ENCODE peak calls at places on chromosomes 5 and 9, in four cellular contexts. One of them, this sample, is unnamed.

GRCh38 chr9:16869961-16870605 is 387 bp downstream of the BNC2 start:
- DNase-seq in IMR-90: peak; percentile 9
- DNase-seq in AG04450: no peak
- DNase-seq in GM12865: no peak
- DNase-seq in this sample: peak; percentile 1

GRCh38 chr9:74570879-74571512 is 73.9 kb downstream of the RORB start:
- DNase-seq in IMR-90: peak; percentile 40
- DNase-seq in AG04450: no peak
- DNase-seq in GM12865: peak; percentile 32
- DNase-seq in this sample: no peak

GRCh38 chr5:142816577-142816976 is 46.4 kb downstream of the ARHGAP26 start:
- DNase-seq in IMR-90: peak; percentile 57
- DNase-seq in AG04450: no peak
- DNase-seq in GM12865: no peak
- DNase-seq in this sample: no peak

GRCh38 chr9:113665756-113666155 is 202.2 kb downstream of the RGS3 start:
- DNase-seq in IMR-90: no peak
- DNase-seq in AG04450: no peak
- DNase-seq in GM12865: no peak
- DNase-seq in this sample: no peak

GRCh38 chr9:74496819-74497749 is at the start of gene RORB:
- DNase-seq in IMR-90: peak; percentile 5
- DNase-seq in AG04450: no peak
- DNase-seq in GM12865: peak; percentile 67
- DNase-seq in this sample: peak; percentile 24

GRCh38 chr5:44821164-44821563 is 12.4 kb downstream of the MRPS30 start:
- DNase-seq in IMR-90: no peak
- DNase-seq in AG04450: no peak
- DNase-seq in GM12865: no peak
- DNase-seq in this sample: no peak

GRCh38 chr9:107141967-107142366 is 141.1 kb upstream of the RAD23B start:
- DNase-seq in IMR-90: peak; percentile 17
- DNase-seq in AG04450: no peak
- DNase-seq in GM12865: peak; percentile 28
- DNase-seq in this sample: no peak

GRCh38 chr5:153157156-153157555 is 333.3 kb upstream of the GRIA1 start:
- DNase-seq in IMR-90: no peak
- DNase-seq in AG04450: no peak
- DNase-seq in GM12865: no peak
- DNase-seq in this sample: no peak

GRCh38 chr5:4022056-4022670 is 426.5 kb downstream of the IRX1 start:
- DNase-seq in IMR-90: no peak
- DNase-seq in AG04450: no peak
- DNase-seq in GM12865: no peak
- DNase-seq in this sample: no peak

GRCh38 chr5:138149530-138149929 is 10.3 kb upstream of the NME5 start:
- DNase-seq in IMR-90: peak; percentile 54
- DNase-seq in AG04450: no peak
- DNase-seq in GM12865: no peak
- DNase-seq in this sample: no peak

GRCh38 chr5:27571681-27572080 is 533.3 kb upstream of the CDH9 start:
- DNase-seq in IMR-90: no peak
- DNase-seq in AG04450: no peak
- DNase-seq in GM12865: no peak
- DNase-seq in this sample: no peak

GRCh38 chr9:133701321-133701980 is 36.7 kb downstream of the SARDH start:
- DNase-seq in IMR-90: no peak
- DNase-seq in AG04450: no peak
- DNase-seq in GM12865: no peak
- DNase-seq in this sample: no peak

GRCh38 chr9:126287467-126287866 is 39.2 kb upstream of the MVB12B start:
- DNase-seq in IMR-90: no peak
- DNase-seq in AG04450: no peak
- DNase-seq in GM12865: no peak
- DNase-seq in this sample: no peak

GRCh38 chr9:70519912-70520724 is 105.7 kb upstream of the KLF9 start:
- DNase-seq in IMR-90: no peak
- DNase-seq in AG04450: no peak
- DNase-seq in GM12865: peak; percentile 61
- DNase-seq in this sample: no peak

GRCh38 chr9:4117835-4118610 is 181.8 kb downstream of the GLIS3 start:
- DNase-seq in IMR-90: no peak
- DNase-seq in AG04450: no peak
- DNase-seq in GM12865: peak; percentile 17
- DNase-seq in this sample: peak; percentile 44

GRCh38 chr9:88326024-88326423 is 62.2 kb upstream of the SPIN1 start:
- DNase-seq in IMR-90: no peak
- DNase-seq in AG04450: no peak
- DNase-seq in GM12865: no peak
- DNase-seq in this sample: no peak

GRCh38 chr5:159084053-159084452 is 15.7 kb downstream of the EBF1 start:
- DNase-seq in IMR-90: no peak
- DNase-seq in AG04450: no peak
- DNase-seq in GM12865: peak; percentile 53
- DNase-seq in this sample: no peak

GRCh38 chr5:67089200-67089725 is 107.3 kb downstream of the CD180 start:
- DNase-seq in IMR-90: peak; percentile 65
- DNase-seq in AG04450: peak; percentile 8
- DNase-seq in GM12865: no peak
- DNase-seq in this sample: no peak

GRCh38 chr9:128705051-128705965 is 3.0 kb downstream of the PKN3 start:
- DNase-seq in IMR-90: no peak
- DNase-seq in AG04450: no peak
- DNase-seq in GM12865: no peak
- DNase-seq in this sample: no peak

DNA sequence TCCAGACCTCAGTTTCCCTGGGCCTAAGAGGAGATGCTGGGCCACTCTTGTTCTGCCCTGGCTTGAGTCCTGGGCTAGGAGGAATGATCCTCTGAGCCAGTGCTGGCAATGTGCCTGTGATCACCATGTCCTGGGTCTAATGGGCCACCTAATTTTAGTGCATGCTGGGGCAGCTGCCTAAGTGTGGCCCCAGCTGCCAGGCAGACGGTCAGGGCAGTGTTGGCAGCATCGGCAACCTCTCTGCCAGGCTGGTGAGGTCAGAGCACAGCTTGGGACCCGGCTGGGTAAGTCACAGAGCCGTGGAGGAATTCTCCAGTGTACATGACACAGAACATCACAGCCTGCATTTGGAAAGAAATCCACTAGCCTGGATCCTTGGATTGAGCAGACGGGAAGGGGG is 21.4 kb upstream of the PITX1 start:
- DNase-seq in IMR-90: no peak
- DNase-seq in AG04450: no peak
- DNase-seq in GM12865: no peak
- DNase-seq in this sample: no peak
- TF ChIP-seq CTCF in IMR-90: no peak
- TF ChIP-seq CTCF in AG04450: no peak
- TF ChIP-seq CTCF in GM12865: no peak
- TF ChIP-seq CTCF in this sample: no peak

GRCh38 chr5:59767753-59768159 is 125.8 kb downstream of the PDE4D start:
- DNase-seq in IMR-90: no peak
- DNase-seq in AG04450: no peak
- DNase-seq in GM12865: no peak
- DNase-seq in this sample: no peak
- H3K4me3 ChIP-seq in IMR-90: no peak overlapping the region
- H3K4me3 ChIP-seq in AG04450: peak overlapping the region; percentile 61
- H3K4me3 ChIP-seq in GM12865: peak overlapping the region; percentile 62
- H3K4me3 ChIP-seq in this sample: peak overlapping the region; percentile 47

GRCh38 chr9:135819905-135820304 is 87.4 kb downstream of the CAMSAP1 start:
- DNase-seq in IMR-90: no peak
- DNase-seq in AG04450: no peak
- DNase-seq in GM12865: no peak
- DNase-seq in this sample: no peak
- TF ChIP-seq CTCF in IMR-90: no peak
- TF ChIP-seq CTCF in AG04450: no peak
- TF ChIP-seq CTCF in GM12865: no peak
- TF ChIP-seq CTCF in this sample: no peak

GRCh38 chr5:50874985-50875330 is 208.5 kb downstream of the PARP8 start:
- DNase-seq in IMR-90: no peak
- DNase-seq in AG04450: no peak
- DNase-seq in GM12865: no peak
- DNase-seq in this sample: no peak
- H3K4me3 ChIP-seq in IMR-90: no peak overlapping the region
- H3K4me3 ChIP-seq in AG04450: no peak overlapping the region
- H3K4me3 ChIP-seq in GM12865: no peak overlapping the region
- H3K4me3 ChIP-seq in this sample: no peak overlapping the region